ENCODE peak calls at places on chromosomes 11 and 22, in ten cellular contexts. F, Y, P, T, A, M, Z, G, O and K are unnamed samples.

GRCh38 chr11:33410086-33410765 is 153.0 kb downstream of the HIPK3 start:
- DNase-seq in F (no peak), Y (no peak), P (no peak), T (no peak), A (no peak), M (no peak), Z (no peak), G (no peak), O (no peak), K (no peak)

GRCh38 chr11:126358763-126359160 is 3.3 kb downstream of the ST3GAL4 start:
- DNase-seq in F (no peak), Y (no peak), P (no peak), T (no peak), A (peak), M (no peak), Z (no peak), G (no peak), O (no peak), K (no peak)

GRCh38 chr11:44133335-44133946 is 38.0 kb downstream of the EXT2 start:
- DNase-seq in F (no peak), Y (peak), P (no peak), T (no peak), A (peak), M (no peak), Z (peak), G (no peak), O (no peak), K (no peak)

GRCh38 chr11:115180272-115180671 is 323.9 kb downstream of the CADM1 start:
- DNase-seq in F (no peak), Y (no peak), P (no peak), T (no peak), A (no peak), M (no peak), Z (no peak), G (no peak), O (no peak), K (no peak)

GRCh38 chr11:77084581-77085191 is 17.9 kb downstream of the CAPN5 start:
- DNase-seq in F (no peak), Y (no peak), P (peak), T (no peak), A (no peak), M (peak), Z (no peak), G (no peak), O (peak), K (no peak)

GRCh38 chr22:36384766-36385400 is 2.9 kb downstream of the MYH9 start:
- DNase-seq in F (no peak), Y (no peak), P (no peak), T (no peak), A (no peak), M (no peak), Z (no peak), G (no peak), O (no peak), K (peak)

GRCh38 chr11:2944953-2945756 is 15.9 kb upstream of the PHLDA2 start:
- DNase-seq in F (peak), Y (no peak), P (peak), T (peak), A (no peak), M (peak), Z (peak), G (no peak), O (peak), K (no peak)

GRCh38 chr11:92216789-92217188 is 7.8 kb upstream of the FAT3 start:
- DNase-seq in F (no peak), Y (no peak), P (no peak), T (no peak), A (peak), M (no peak), Z (no peak), G (no peak), O (no peak), K (no peak)

GRCh38 chr11:125342281-125342980 is 153.6 kb downstream of the FEZ1 start:
- DNase-seq in F (no peak), Y (no peak), P (no peak), T (no peak), A (no peak), M (no peak), Z (no peak), G (no peak), O (no peak), K (no peak)

GRCh38 chr11:107179829-107180228 is 161.6 kb upstream of the GUCY1A2 start:
- DNase-seq in F (no peak), Y (no peak), P (no peak), T (no peak), A (no peak), M (no peak), Z (no peak), G (no peak), O (no peak), K (no peak)

GRCh38 chr11:94417386-94417987 is 16.3 kb upstream of the GPR83 start:
- DNase-seq in F (no peak), Y (peak), P (no peak), T (no peak), A (no peak), M (no peak), Z (peak), G (peak), O (no peak), K (no peak)

GRCh38 chr11:1499261-1499890 is 12.8 kb upstream of the MOB2 start:
- DNase-seq in F (no peak), Y (no peak), P (peak), T (no peak), A (no peak), M (no peak), Z (no peak), G (no peak), O (peak), K (no peak)

GRCh38 chr11:7569044-7569443 is 55.2 kb downstream of the PPFIBP2 start:
- DNase-seq in F (no peak), Y (no peak), P (no peak), T (no peak), A (no peak), M (no peak), Z (no peak), G (no peak), O (no peak), K (no peak)

GRCh38 chr11:109132539-109132938 is 289.5 kb upstream of the C11orf87 start:
- DNase-seq in F (no peak), Y (no peak), P (no peak), T (no peak), A (no peak), M (no peak), Z (no peak), G (no peak), O (no peak), K (no peak)

GRCh38 chr11:16881766-16882165 is 132.4 kb downstream of the PLEKHA7 start:
- DNase-seq in F (no peak), Y (no peak), P (no peak), T (no peak), A (no peak), M (no peak), Z (no peak), G (no peak), O (no peak), K (no peak)

GRCh38 chr11:35144103-35144741 is 5.3 kb downstream of the CD44 start:
- DNase-seq in F (no peak), Y (peak), P (no peak), T (peak), A (peak), M (no peak), Z (peak), G (no peak), O (no peak), K (peak)

GRCh38 chr11:35144811-35145210 is 5.8 kb downstream of the CD44 start:
- DNase-seq in F (no peak), Y (peak), P (no peak), T (peak), A (peak), M (no peak), Z (peak), G (no peak), O (no peak), K (no peak)

GRCh38 chr11:35145249-35145648 is 6.3 kb downstream of the CD44 start:
- DNase-seq in F (no peak), Y (peak), P (no peak), T (no peak), A (peak), M (peak), Z (peak), G (no peak), O (peak), K (no peak)

GRCh38 chr11:35142481-35143207 is 3.7 kb downstream of the CD44 start:
- DNase-seq in F (no peak), Y (peak), P (no peak), T (no peak), A (peak), M (peak), Z (peak), G (no peak), O (no peak), K (no peak)

DNA sequence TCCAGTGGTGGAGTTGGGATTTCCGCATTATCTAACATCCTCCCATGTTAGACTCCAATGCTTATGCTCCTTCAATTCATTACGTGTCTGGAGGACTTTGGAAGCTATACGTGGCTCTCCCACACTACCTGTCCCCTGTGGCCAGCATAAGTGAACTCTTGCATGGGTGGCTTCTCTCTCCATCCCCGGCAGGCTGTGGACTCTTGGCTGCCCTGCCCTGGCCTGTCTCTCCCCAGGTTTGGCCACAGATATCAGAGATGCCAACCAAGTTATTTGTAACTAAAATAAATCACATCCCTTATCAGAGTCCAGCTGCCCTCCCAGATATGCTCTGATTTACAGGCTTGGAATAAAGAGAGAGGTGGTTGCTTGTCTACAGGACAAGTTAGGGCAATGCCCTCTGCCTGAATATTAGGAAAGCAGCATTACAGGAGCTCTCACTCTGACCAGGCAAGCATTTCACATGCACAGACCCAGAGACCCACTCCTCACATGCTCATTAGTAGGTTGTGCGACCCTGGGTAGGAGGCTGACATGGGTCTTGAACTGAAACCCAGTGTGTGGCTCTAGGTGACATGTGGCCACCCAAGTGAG is 4.6 kb downstream of the CD44 start:
- DNase-seq in F (no peak), Y (no peak), P (no peak), T (no peak), A (no peak), M (no peak), Z (no peak), G (no peak), O (no peak), K (no peak)
- H3K27ac ChIP-seq in F (no peak), Y (peak), P (no peak), T (no peak), A (peak), M (peak), Z (peak), G (peak), O (no peak), K (peak)

GRCh38 chr11:68942751-68943271 is 38.0 kb downstream of the MRGPRD start:
- DNase-seq in F (no peak), Y (no peak), P (no peak), T (no peak), A (no peak), M (no peak), Z (no peak), G (no peak), O (no peak), K (no peak)

GRCh38 chr11:68941324-68942089 is 37.8 kb downstream of the IGHMBP2 start:
- DNase-seq in F (no peak), Y (no peak), P (no peak), T (no peak), A (no peak), M (no peak), Z (no peak), G (no peak), O (no peak), K (no peak)

GRCh38 chr11:68939583-68940555 is 36.2 kb downstream of the IGHMBP2 start:
- DNase-seq in F (no peak), Y (no peak), P (no peak), T (no peak), A (no peak), M (no peak), Z (no peak), G (no peak), O (no peak), K (no peak)

GRCh38 chr11:68940651-68941323 is 37.1 kb downstream of the IGHMBP2 start:
- DNase-seq in F (no peak), Y (no peak), P (no peak), T (no peak), A (no peak), M (no peak), Z (no peak), G (no peak), O (no peak), K (no peak)

GRCh38 chr11:68942090-68942620 is 38.5 kb downstream of the IGHMBP2 start:
- DNase-seq in F (no peak), Y (no peak), P (no peak), T (no peak), A (no peak), M (no peak), Z (no peak), G (no peak), O (no peak), K (no peak)
- H3K27ac ChIP-seq in F (no peak), Y (no peak), P (no peak), T (no peak), A (no peak), M (no peak), Z (no peak), G (no peak), O (peak), K (no peak)

GRCh38 chr11:96310236-96310635 is 32.8 kb downstream of the MAML2 start:
- DNase-seq in F (no peak), Y (no peak), P (no peak), T (no peak), A (no peak), M (no peak), Z (no peak), G (no peak), O (no peak), K (no peak)

GRCh38 chr11:96309001-96309642 is 33.9 kb downstream of the MAML2 start:
- DNase-seq in F (no peak), Y (peak), P (no peak), T (no peak), A (peak), M (no peak), Z (no peak), G (no peak), O (no peak), K (no peak)

GRCh38 chr11:96311120-96311568 is 31.9 kb downstream of the MAML2 start:
- DNase-seq in F (no peak), Y (peak), P (no peak), T (no peak), A (peak), M (no peak), Z (peak), G (no peak), O (no peak), K (no peak)

GRCh38 chr11:96307748-96308133 is 35.3 kb downstream of the MAML2 start:
- DNase-seq in F (no peak), Y (peak), P (no peak), T (no peak), A (peak), M (no peak), Z (peak), G (peak), O (no peak), K (no peak)

GRCh38 chr11:96309643-96310017 is 33.4 kb downstream of the MAML2 start:
- DNase-seq in F (no peak), Y (no peak), P (no peak), T (no peak), A (no peak), M (no peak), Z (no peak), G (no peak), O (no peak), K (no peak)
- H3K27ac ChIP-seq in F (no peak), Y (peak), P (no peak), T (no peak), A (peak), M (no peak), Z (peak), G (no peak), O (no peak), K (no peak)

GRCh38 chr22:31857247-31857646 is 87.1 kb upstream of the YWHAH start:
- DNase-seq in F (no peak), Y (no peak), P (no peak), T (no peak), A (no peak), M (peak), Z (no peak), G (no peak), O (no peak), K (no peak)
- H3K27ac ChIP-seq in F (peak), Y (no peak), P (no peak), T (no peak), A (no peak), M (no peak), Z (no peak), G (no peak), O (no peak), K (no peak)

GRCh38 chr11:35964846-35965245 is 21.0 kb downstream of the LDLRAD3 start:
- DNase-seq in F (no peak), Y (no peak), P (no peak), T (no peak), A (no peak), M (no peak), Z (no peak), G (no peak), O (no peak), K (no peak)
- H3K27ac ChIP-seq in F (no peak), Y (no peak), P (no peak), T (no peak), A (no peak), M (no peak), Z (no peak), G (no peak), O (no peak), K (no peak)

GRCh38 chr11:80104196-80104595 is 663.4 kb upstream of the TENM4 start:
- DNase-seq in F (no peak), Y (no peak), P (no peak), T (no peak), A (no peak), M (no peak), Z (no peak), G (no peak), O (no peak), K (no peak)

GRCh38 chr11:80109031-80109430 is 668.2 kb upstream of the TENM4 start:
- DNase-seq in F (no peak), Y (peak), P (no peak), T (no peak), A (no peak), M (no peak), Z (no peak), G (no peak), O (no peak), K (no peak)

GRCh38 chr11:80103149-80103859 is 662.5 kb upstream of the TENM4 start:
- DNase-seq in F (no peak), Y (peak), P (no peak), T (no peak), A (peak), M (no peak), Z (peak), G (no peak), O (no peak), K (no peak)

GRCh38 chr11:80109652-80110051 is 668.8 kb upstream of the TENM4 start:
- DNase-seq in F (no peak), Y (no peak), P (no peak), T (no peak), A (no peak), M (no peak), Z (no peak), G (no peak), O (no peak), K (no peak)

GRCh38 chr11:80107415-80107814 is 666.6 kb upstream of the TENM4 start:
- DNase-seq in F (no peak), Y (no peak), P (no peak), T (no peak), A (no peak), M (no peak), Z (no peak), G (no peak), O (no peak), K (no peak)
- H3K27ac ChIP-seq in F (no peak), Y (no peak), P (no peak), T (no peak), A (no peak), M (no peak), Z (no peak), G (no peak), O (no peak), K (no peak)

GRCh38 chr22:38569972-38570840 is at the start of gene DMC1:
- DNase-seq in F (peak), Y (peak), P (peak), T (peak), A (peak), M (peak), Z (peak), G (peak), O (peak), K (peak)
- H3K27ac ChIP-seq in F (peak), Y (no peak), P (peak), T (peak), A (no peak), M (peak), Z (no peak), G (peak), O (peak), K (no peak)

GRCh38 chr22:21605887-21606564 is 23.8 kb downstream of the YDJC start:
- DNase-seq in F (no peak), Y (no peak), P (no peak), T (no peak), A (no peak), M (no peak), Z (no peak), G (no peak), O (no peak), K (no peak)
- H3K27ac ChIP-seq in F (no peak), Y (no peak), P (no peak), T (no peak), A (no peak), M (no peak), Z (no peak), G (peak), O (no peak), K (no peak)

DNA sequence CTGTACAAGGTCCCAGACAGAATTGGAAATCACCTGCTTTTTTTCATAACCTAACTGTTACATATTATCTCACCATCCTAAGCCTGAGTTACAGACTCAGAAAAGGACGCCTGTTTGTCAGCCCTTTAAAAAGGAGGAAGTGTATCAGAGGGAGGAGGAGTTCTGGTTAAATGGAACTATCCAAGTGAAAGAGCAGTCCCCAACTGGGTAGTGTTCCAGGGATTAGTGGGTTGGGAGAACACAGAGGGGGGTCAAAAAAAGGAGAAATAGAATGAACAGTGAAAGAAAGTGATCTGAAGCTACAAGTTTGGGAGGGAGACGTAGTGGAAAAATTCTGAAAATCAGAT is 54.2 kb downstream of the PRCP start:
- DNase-seq in F (no peak), Y (no peak), P (no peak), T (no peak), A (no peak), M (no peak), Z (no peak), G (no peak), O (no peak), K (no peak)
- H3K27ac ChIP-seq in F (peak), Y (no peak), P (no peak), T (no peak), A (no peak), M (no peak), Z (no peak), G (no peak), O (no peak), K (no peak)